ENCODE peak calls at places on chromosomes 11 and 22, in five cellular contexts. One of them, this sample, is unnamed.

GRCh38 chr11:67499808-67500793 is 5.1 kb downstream of the PITPNM1 start:
- DNase-seq in colonic mucosa: no peak
- DNase-seq in GM23248: no peak
- DNase-seq in upper lobe of right lung: no peak
- DNase-seq in mesendoderm: no peak
- DNase-seq in this sample: no peak

GRCh38 chr11:9001736-9002135 is 2.1 kb downstream of the NRIP3 start:
- DNase-seq in colonic mucosa: no peak
- DNase-seq in GM23248: peak; percentile 96
- DNase-seq in upper lobe of right lung: no peak
- DNase-seq in mesendoderm: peak; percentile 32
- DNase-seq in this sample: peak; percentile 58

GRCh38 chr22:20080776-20081654 is 974 bp downstream of the DGCR8 start:
- DNase-seq in colonic mucosa: peak; percentile 38
- DNase-seq in GM23248: peak; percentile 90
- DNase-seq in upper lobe of right lung: no peak
- DNase-seq in mesendoderm: peak; percentile 82
- DNase-seq in this sample: peak; percentile 71

GRCh38 chr11:110295086-110295485 is 1.3 kb downstream of the RDX start:
- DNase-seq in colonic mucosa: no peak
- DNase-seq in GM23248: no peak
- DNase-seq in upper lobe of right lung: no peak
- DNase-seq in mesendoderm: no peak
- DNase-seq in this sample: no peak

GRCh38 chr11:105033344-105033743 is 1.6 kb downstream of the CASP1 start:
- DNase-seq in colonic mucosa: no peak
- DNase-seq in GM23248: no peak
- DNase-seq in upper lobe of right lung: no peak
- DNase-seq in mesendoderm: no peak
- DNase-seq in this sample: no peak

GRCh38 chr22:24302591-24302990 is 32.0 kb downstream of the SPECC1L start:
- DNase-seq in colonic mucosa: peak; percentile 49
- DNase-seq in GM23248: no peak
- DNase-seq in upper lobe of right lung: no peak
- DNase-seq in mesendoderm: no peak
- DNase-seq in this sample: no peak

GRCh38 chr22:38262051-38262795 is 10.6 kb downstream of the TMEM184B start:
- DNase-seq in colonic mucosa: peak; percentile 74
- DNase-seq in GM23248: peak; percentile 57
- DNase-seq in upper lobe of right lung: peak; percentile 88
- DNase-seq in mesendoderm: peak; percentile 61
- DNase-seq in this sample: peak; percentile 26

GRCh38 chr11:36619502-36619901 is 21.5 kb upstream of the RAG2 start:
- DNase-seq in colonic mucosa: no peak
- DNase-seq in GM23248: no peak
- DNase-seq in upper lobe of right lung: no peak
- DNase-seq in mesendoderm: peak; percentile 10
- DNase-seq in this sample: no peak

GRCh38 chr11:46335858-46336600 is 11.2 kb upstream of the DGKZ start:
- DNase-seq in colonic mucosa: no peak
- DNase-seq in GM23248: no peak
- DNase-seq in upper lobe of right lung: no peak
- DNase-seq in mesendoderm: no peak
- DNase-seq in this sample: peak; percentile 26

GRCh38 chr22:48070083-48070482 is 1307.6 kb downstream of the TBC1D22A start:
- DNase-seq in colonic mucosa: no peak
- DNase-seq in GM23248: no peak
- DNase-seq in upper lobe of right lung: no peak
- DNase-seq in mesendoderm: no peak
- DNase-seq in this sample: no peak

GRCh38 chr22:16955081-16955480 is 52.9 kb downstream of the GAB4 start:
- DNase-seq in colonic mucosa: no peak
- DNase-seq in GM23248: no peak
- DNase-seq in upper lobe of right lung: no peak
- DNase-seq in mesendoderm: no peak
- DNase-seq in this sample: no peak

GRCh38 chr11:129319201-129319600 is 56.4 kb upstream of the BARX2 start:
- DNase-seq in colonic mucosa: no peak
- DNase-seq in GM23248: no peak
- DNase-seq in upper lobe of right lung: no peak
- DNase-seq in mesendoderm: no peak
- DNase-seq in this sample: no peak

GRCh38 chr22:36185828-36186624 is 15.6 kb downstream of the APOL4 start:
- DNase-seq in colonic mucosa: no peak
- DNase-seq in GM23248: no peak
- DNase-seq in upper lobe of right lung: no peak
- DNase-seq in mesendoderm: no peak
- DNase-seq in this sample: no peak

GRCh38 chr11:17771415-17771814 is 36.8 kb downstream of the KCNC1 start:
- DNase-seq in colonic mucosa: no peak
- DNase-seq in GM23248: no peak
- DNase-seq in upper lobe of right lung: peak; percentile 46
- DNase-seq in mesendoderm: no peak
- DNase-seq in this sample: no peak

GRCh38 chr11:359181-359714 is 10.1 kb upstream of the B4GALNT4 start:
- DNase-seq in colonic mucosa: no peak
- DNase-seq in GM23248: no peak
- DNase-seq in upper lobe of right lung: no peak
- DNase-seq in mesendoderm: no peak
- DNase-seq in this sample: no peak

GRCh38 chr11:116065986-116066385 is 561.8 kb upstream of the CADM1 start:
- DNase-seq in colonic mucosa: no peak
- DNase-seq in GM23248: no peak
- DNase-seq in upper lobe of right lung: no peak
- DNase-seq in mesendoderm: no peak
- DNase-seq in this sample: no peak

GRCh38 chr11:65315204-65315865 is 669 bp downstream of the CDC42EP2 start:
- DNase-seq in colonic mucosa: peak; percentile 90
- DNase-seq in GM23248: peak; percentile 79
- DNase-seq in upper lobe of right lung: peak; percentile 91
- DNase-seq in mesendoderm: peak; percentile 89
- DNase-seq in this sample: peak; percentile 83

GRCh38 chr11:8093931-8094575 is 13.0 kb downstream of the TUB start:
- DNase-seq in colonic mucosa: peak; percentile 52
- DNase-seq in GM23248: peak; percentile 13
- DNase-seq in upper lobe of right lung: no peak
- DNase-seq in mesendoderm: no peak
- DNase-seq in this sample: no peak

GRCh38 chr11:69930081-69931059 is 111.2 kb upstream of the FGF3 start:
- DNase-seq in colonic mucosa: no peak
- DNase-seq in GM23248: no peak
- DNase-seq in upper lobe of right lung: peak; percentile 52
- DNase-seq in mesendoderm: no peak
- DNase-seq in this sample: no peak

GRCh38 chr11:63608353-63609345 is 5.6 kb downstream of the PLAAT3 start:
- DNase-seq in colonic mucosa: no peak
- DNase-seq in GM23248: peak; percentile 60
- DNase-seq in upper lobe of right lung: no peak
- DNase-seq in mesendoderm: no peak
- DNase-seq in this sample: peak; percentile 36

GRCh38 chr11:113873241-113873626 is 2.1 kb downstream of the USP28 start:
- DNase-seq in colonic mucosa: no peak
- DNase-seq in GM23248: no peak
- DNase-seq in upper lobe of right lung: no peak
- DNase-seq in mesendoderm: peak; percentile 88
- DNase-seq in this sample: no peak

GRCh38 chr22:47281126-47282106 is 519.0 kb downstream of the TBC1D22A start:
- DNase-seq in colonic mucosa: no peak
- DNase-seq in GM23248: peak; percentile 60
- DNase-seq in upper lobe of right lung: no peak
- DNase-seq in mesendoderm: no peak
- DNase-seq in this sample: peak; percentile 62

GRCh38 chr11:104609297-104609696 is 289.0 kb downstream of the CASP12 start:
- DNase-seq in colonic mucosa: peak; percentile 21
- DNase-seq in GM23248: peak; percentile 71
- DNase-seq in upper lobe of right lung: no peak
- DNase-seq in mesendoderm: peak; percentile 82
- DNase-seq in this sample: peak; percentile 5

GRCh38 chr22:41052661-41053490 is 39.5 kb upstream of the EP300 start:
- DNase-seq in colonic mucosa: no peak
- DNase-seq in GM23248: peak; percentile 60
- DNase-seq in upper lobe of right lung: no peak
- DNase-seq in mesendoderm: peak; percentile 16
- DNase-seq in this sample: peak; percentile 29

GRCh38 chr11:46247664-46248063 is 29.8 kb upstream of the CREB3L1 start:
- DNase-seq in colonic mucosa: peak; percentile 78
- DNase-seq in GM23248: peak; percentile 24
- DNase-seq in upper lobe of right lung: no peak
- DNase-seq in mesendoderm: peak; percentile 94
- DNase-seq in this sample: no peak

GRCh38 chr11:35683728-35684339 is 21.3 kb downstream of the TRIM44 start:
- DNase-seq in colonic mucosa: no peak
- DNase-seq in GM23248: peak; percentile 58
- DNase-seq in upper lobe of right lung: no peak
- DNase-seq in mesendoderm: no peak
- DNase-seq in this sample: no peak

GRCh38 chr11:73203322-73203721 is 14.8 kb upstream of the P2RY2 start:
- DNase-seq in colonic mucosa: no peak
- DNase-seq in GM23248: no peak
- DNase-seq in upper lobe of right lung: peak; percentile 9
- DNase-seq in mesendoderm: no peak
- DNase-seq in this sample: no peak

GRCh38 chr22:21622624-21623401 is 7.0 kb downstream of the YDJC start:
- DNase-seq in colonic mucosa: no peak
- DNase-seq in GM23248: no peak
- DNase-seq in upper lobe of right lung: no peak
- DNase-seq in mesendoderm: no peak
- DNase-seq in this sample: no peak
- H3K36me3 ChIP-seq in colonic mucosa: peaks cover 4% of the 10 kb centered on the region
- H3K36me3 ChIP-seq in GM23248: peaks cover 3% of the 10 kb centered on the region
- H3K36me3 ChIP-seq in upper lobe of right lung: peaks cover 10% of the 10 kb centered on the region
- H3K36me3 ChIP-seq in mesendoderm: no peaks in the 10 kb centered on the region
- H3K36me3 ChIP-seq in this sample: peaks cover 45% of the 10 kb centered on the region

GRCh38 chr11:121590772-121591404 is 138.1 kb upstream of the SORL1-AS1 start:
- DNase-seq in colonic mucosa: no peak
- DNase-seq in GM23248: no peak
- DNase-seq in upper lobe of right lung: no peak
- DNase-seq in mesendoderm: no peak
- DNase-seq in this sample: no peak
- H3K36me3 ChIP-seq in colonic mucosa: no peaks in the 10 kb centered on the region
- H3K36me3 ChIP-seq in GM23248: no peaks in the 10 kb centered on the region
- H3K36me3 ChIP-seq in upper lobe of right lung: peaks cover 17% of the 10 kb centered on the region
- H3K36me3 ChIP-seq in mesendoderm: peaks cover 8% of the 10 kb centered on the region
- H3K36me3 ChIP-seq in this sample: no peaks in the 10 kb centered on the region

DNA sequence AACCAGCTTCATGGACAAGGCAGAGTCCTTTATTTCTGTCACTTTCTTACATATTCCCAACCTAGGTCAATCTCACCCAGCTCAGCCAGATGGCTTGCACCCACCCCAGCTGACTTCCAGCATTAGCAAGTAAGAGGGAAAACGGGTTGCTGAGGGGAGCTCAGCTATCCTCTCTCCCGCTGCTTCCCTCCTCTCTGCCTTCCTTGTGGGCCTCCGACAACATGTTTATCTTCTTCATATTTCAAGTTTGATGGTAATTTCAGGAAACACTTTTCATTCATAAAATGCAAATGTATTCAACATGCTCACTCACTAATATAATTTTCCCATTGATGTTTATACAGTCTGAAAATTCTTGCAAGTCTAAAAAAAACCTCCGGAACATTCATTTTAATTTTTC is 372.5 kb upstream of the B3GAT1 start:
- DNase-seq in colonic mucosa: no peak
- DNase-seq in GM23248: no peak
- DNase-seq in upper lobe of right lung: no peak
- DNase-seq in mesendoderm: no peak
- DNase-seq in this sample: no peak
- H3K36me3 ChIP-seq in colonic mucosa: no peaks in the 10 kb centered on the region
- H3K36me3 ChIP-seq in GM23248: no peaks in the 10 kb centered on the region
- H3K36me3 ChIP-seq in upper lobe of right lung: no peaks in the 10 kb centered on the region
- H3K36me3 ChIP-seq in mesendoderm: no peaks in the 10 kb centered on the region
- H3K36me3 ChIP-seq in this sample: no peaks in the 10 kb centered on the region

GRCh38 chr11:15605094-15605493 is 490.4 kb downstream of the INSC start:
- DNase-seq in colonic mucosa: no peak
- DNase-seq in GM23248: no peak
- DNase-seq in upper lobe of right lung: no peak
- DNase-seq in mesendoderm: no peak
- DNase-seq in this sample: no peak
- H3K36me3 ChIP-seq in colonic mucosa: no peaks in the 10 kb centered on the region
- H3K36me3 ChIP-seq in GM23248: no peaks in the 10 kb centered on the region
- H3K36me3 ChIP-seq in upper lobe of right lung: no peaks in the 10 kb centered on the region
- H3K36me3 ChIP-seq in mesendoderm: no peaks in the 10 kb centered on the region
- H3K36me3 ChIP-seq in this sample: no peaks in the 10 kb centered on the region